ENCODE peak calls at places on chromosomes 4 and X, in six cellular contexts. U, L, T, E, X and A are unnamed samples.

GRCh38 chr4:117134386-117134785 is 49.0 kb upstream of the TRAM1L1 start:
- DNase-seq in U (no peak), T (peak), E (peak), X (peak), L (peak), A (peak)

GRCh38 chrX:15723887-15724517 is 14.1 kb upstream of the CA5B start:
- DNase-seq in T (no peak), E (no peak), X (no peak), L (no peak), U (no peak), A (no peak)

GRCh38 chr4:172707622-172708021 is 461.0 kb upstream of the GALNT7 start:
- DNase-seq in T (no peak), E (no peak), X (no peak), U (no peak), L (no peak), A (no peak)

GRCh38 chr4:2101346-2102044 is 42.4 kb downstream of the NAT8L start:
- DNase-seq in T (no peak), L (no peak), U (no peak), X (no peak), E (peak), A (no peak)

GRCh38 chrX:110317079-110317819 is 636 bp downstream of the AMMECR1 start:
- DNase-seq in X (peak), E (no peak), T (no peak), L (no peak), U (peak), A (no peak)

GRCh38 chr4:145404754-145405153 is 76.9 kb upstream of the SMAD1 start:
- DNase-seq in X (no peak), L (no peak), U (no peak), T (no peak), E (no peak), A (no peak)

GRCh38 chrX:96715412-96715940 is 30.8 kb downstream of the DIAPH2 start:
- DNase-seq in E (peak), L (no peak), X (no peak), T (no peak), U (no peak), A (no peak)

GRCh38 chr4:151031831-151032605 is 16.9 kb upstream of the LRBA start:
- DNase-seq in U (no peak), L (no peak), E (peak), X (no peak), T (no peak), A (no peak)

GRCh38 chr4:102447413-102447812 is 53.7 kb upstream of the NFKB1 start:
- DNase-seq in E (no peak), T (no peak), L (no peak), U (no peak), X (no peak), A (no peak)

GRCh38 chr4:190017357-190018200 is 9.5 kb downstream of the FRG2 start:
- DNase-seq in E (no peak), L (no peak), X (no peak), U (no peak), T (no peak), A (no peak)

GRCh38 chr4:7201351-7202305 is 9.3 kb downstream of the SORCS2 start:
- DNase-seq in T (no peak), E (no peak), U (no peak), X (no peak), L (no peak), A (no peak)

GRCh38 chr4:5785806-5786680 is 75.0 kb downstream of the EVC start:
- DNase-seq in E (peak), T (peak), L (peak), X (no peak), U (no peak), A (peak)

GRCh38 chr4:108210989-108211725 is 42.4 kb upstream of the LEF1 start:
- DNase-seq in T (no peak), U (no peak), E (peak), L (no peak), X (no peak), A (peak)

GRCh38 chr4:8393593-8394038 is 46.9 kb downstream of the ACOX3 start:
- DNase-seq in X (peak), E (peak), U (no peak), L (peak), T (peak), A (peak)

GRCh38 chr4:89172865-89173264 is 61.5 kb downstream of the TIGD2 start:
- DNase-seq in T (no peak), U (no peak), E (no peak), X (no peak), L (no peak), A (no peak)

GRCh38 chr4:110033994-110034393 is 121.3 kb downstream of the EGF start:
- DNase-seq in T (no peak), U (no peak), E (no peak), X (no peak), L (no peak), A (no peak)

GRCh38 chrX:103831342-103831802 is 685 bp downstream of the RAB9B start:
- DNase-seq in L (no peak), U (peak), E (no peak), X (no peak), T (no peak), A (no peak)

GRCh38 chr4:112145326-112145819 is at the start of gene FAM241A:
- DNase-seq in T (peak), E (peak), U (peak), X (peak), L (no peak), A (no peak)

DNA sequence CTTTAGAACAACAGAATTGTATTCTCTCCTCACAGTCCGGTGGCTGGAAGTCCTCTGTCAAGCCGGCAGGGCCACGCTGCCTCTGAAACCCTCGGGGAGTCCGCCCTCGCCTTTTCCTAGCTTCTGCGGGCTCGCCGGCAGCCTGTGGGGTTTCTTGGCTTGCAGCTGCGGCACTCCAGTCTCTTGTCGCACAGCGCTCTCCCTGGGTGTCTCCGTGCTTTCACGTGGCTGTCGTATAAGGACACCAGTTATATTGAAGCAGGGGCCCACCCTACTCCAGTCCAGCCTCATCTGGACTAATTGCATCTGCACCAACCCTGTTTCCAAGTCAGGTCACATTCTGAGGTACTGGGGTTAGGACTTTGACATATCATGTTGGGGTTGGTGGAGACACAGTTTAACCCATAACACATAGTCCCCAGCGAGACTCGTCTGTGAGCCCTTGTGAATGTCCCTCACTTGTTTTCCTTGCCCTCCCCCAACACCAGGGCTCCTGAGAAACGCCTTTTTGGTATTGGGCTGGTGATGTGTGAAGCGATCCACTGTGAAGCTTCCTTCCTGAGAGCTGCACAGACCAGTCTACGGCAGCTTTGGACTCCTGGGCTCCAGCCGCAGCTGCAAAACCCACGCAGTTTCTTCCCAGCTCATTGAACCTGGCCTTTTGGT is 22.7 kb downstream of the TMEM131L start:
- DNase-seq in E (no peak), T (no peak), L (no peak), X (no peak), U (no peak), A (no peak)
- H3K4me3 ChIP-seq in E (no peak), T (no peak), L (no peak), X (no peak), U (no peak), A (no peak)

GRCh38 chr4:87527446-87528240 is 1.5 kb downstream of the SPARCL1 start:
- DNase-seq in U (no peak), T (no peak), X (peak), L (no peak), E (no peak), A (no peak)
- H3K4me3 ChIP-seq in U (no peak), T (no peak), X (no peak), L (no peak), E (no peak), A (no peak)

GRCh38 chr4:148023782-148024181 is 291.9 kb downstream of the ARHGAP10 start:
- DNase-seq in T (no peak), E (no peak), X (no peak), U (no peak), L (no peak), A (no peak)
- H3K4me3 ChIP-seq in T (no peak), E (no peak), X (no peak), U (no peak), L (no peak), A (no peak)

DNA sequence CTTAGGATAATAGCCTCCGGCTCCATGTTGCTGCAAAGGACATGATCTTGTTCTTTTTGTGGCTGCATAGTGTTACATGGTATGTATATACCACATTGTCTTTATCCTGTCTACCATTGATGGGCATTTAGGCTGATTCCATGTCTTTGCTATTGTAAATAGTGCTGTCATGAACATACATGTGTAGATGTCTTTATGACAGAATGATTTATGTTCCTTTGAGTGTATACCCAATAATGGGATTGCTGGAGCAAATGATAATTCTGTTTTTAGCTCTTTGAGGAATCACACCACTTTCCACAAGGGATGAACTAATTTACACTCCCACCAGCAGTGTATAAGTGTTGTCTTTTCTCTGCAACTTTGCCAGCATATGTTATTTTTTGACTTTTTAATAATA is 4.6 kb downstream of the RAB33B start:
- DNase-seq in U (no peak), L (no peak), E (no peak), T (no peak), X (no peak), A (no peak)
- H3K4me3 ChIP-seq in U (no peak), L (no peak), E (no peak), T (no peak), X (no peak), A (no peak)